ENCODE peak calls at places on chromosomes 7 and 10, in five cellular contexts. S, D, J, T and P are unnamed samples.

GRCh38 chr10:35794703-35795102 is 152.6 kb upstream of the FZD8 start:
- DNase-seq in S (peak; percentile 14), D (no peak), J (no peak), T (no peak), P (no peak)

GRCh38 chr7:28602282-28602681 is 190.0 kb downstream of the CREB5 start:
- DNase-seq in S (no peak), D (no peak), J (no peak), T (no peak), P (no peak)

GRCh38 chr10:126536148-126536547 is 134.3 kb downstream of the C10orf90 start:
- DNase-seq in S (peak; percentile 11), D (no peak), J (no peak), T (no peak), P (no peak)

GRCh38 chr10:17348111-17349008 is 106.0 kb downstream of the ST8SIA6 start:
- DNase-seq in S (peak; percentile 91), D (peak; percentile 96), J (peak; percentile 86), T (no peak), P (no peak)

GRCh38 chr7:85950418-85950817 is 693.3 kb upstream of the GRM3 start:
- DNase-seq in S (no peak), D (no peak), J (no peak), T (no peak), P (no peak)

GRCh38 chr7:157444011-157444842 is 107.4 kb downstream of the DNAJB6 start:
- DNase-seq in S (no peak), D (no peak), J (no peak), T (no peak), P (no peak)

GRCh38 chr7:47402941-47403340 is 179.0 kb downstream of the TNS3 start:
- DNase-seq in S (no peak), D (no peak), J (no peak), T (no peak), P (no peak)

GRCh38 chr10:49691588-49691987 is 12.1 kb downstream of the C10orf53 start:
- DNase-seq in S (no peak), D (no peak), J (no peak), T (no peak), P (no peak)

GRCh38 chr10:31659665-31660064 is 269.0 kb downstream of the ARHGAP12 start:
- DNase-seq in S (no peak), D (no peak), J (no peak), T (no peak), P (no peak)

GRCh38 chr7:16889305-16889704 is 7.5 kb upstream of the AGR3 start:
- DNase-seq in S (no peak), D (no peak), J (no peak), T (no peak), P (no peak)

GRCh38 chr7:101817930-101818698 is 688 bp downstream of the CUX1 start:
- DNase-seq in S (peak; percentile 81), D (no peak), J (no peak), T (no peak), P (no peak)

GRCh38 chr10:90857635-90858488 is at the start of gene HTR7:
- DNase-seq in S (peak; percentile 47), D (peak; percentile 59), J (peak; percentile 48), T (peak; percentile 82), P (peak; percentile 58)

GRCh38 chr7:98024075-98024474 is 34.1 kb upstream of the OCM2 start:
- DNase-seq in S (no peak), D (no peak), J (no peak), T (peak; percentile 43), P (no peak)

GRCh38 chr7:42359946-42360345 is 122.9 kb upstream of the GLI3 start:
- DNase-seq in S (no peak), D (no peak), J (no peak), T (no peak), P (no peak)

GRCh38 chr10:124632064-124632531 is 112.1 kb downstream of the FAM53B start:
- DNase-seq in S (peak; percentile 39), D (no peak), J (no peak), T (no peak), P (no peak)

GRCh38 chr7:158685727-158686126 is 18.9 kb downstream of the NCAPG2 start:
- DNase-seq in S (peak; percentile 48), D (no peak), J (no peak), T (no peak), P (no peak)

GRCh38 chr7:47474211-47474936 is 107.5 kb downstream of the TNS3 start:
- DNase-seq in S (no peak), D (no peak), J (no peak), T (no peak), P (no peak)

GRCh38 chr10:20185116-20185515 is 368.9 kb downstream of the PLXDC2 start:
- DNase-seq in S (peak; percentile 11), D (no peak), J (no peak), T (no peak), P (no peak)

GRCh38 chr7:156560075-156560474 is 80.5 kb upstream of the RNF32 start:
- DNase-seq in S (no peak), D (no peak), J (peak; percentile 23), T (no peak), P (no peak)

GRCh38 chr7:23967949-23968599 is 258.1 kb downstream of the STK31 start:
- DNase-seq in S (no peak), D (no peak), J (no peak), T (peak; percentile 19), P (no peak)

GRCh38 chr7:80255656-80256055 is 121.0 kb downstream of the GNAI1 start:
- DNase-seq in S (no peak), D (no peak), J (no peak), T (no peak), P (no peak)

GRCh38 chr10:127012769-127013152 is 107.5 kb downstream of the DOCK1 start:
- DNase-seq in S (no peak), D (peak; percentile 79), J (peak; percentile 74), T (no peak), P (no peak)

GRCh38 chr7:42440951-42441350 is 203.9 kb upstream of the GLI3 start:
- DNase-seq in S (no peak), D (no peak), J (no peak), T (no peak), P (no peak)

GRCh38 chr7:127755529-127755928 is 103.5 kb downstream of the SND1 start:
- DNase-seq in S (no peak), D (no peak), J (no peak), T (no peak), P (no peak)

GRCh38 chr10:88838766-88839165 is 12.9 kb downstream of the ANKRD22 start:
- DNase-seq in S (no peak), D (no peak), J (no peak), T (no peak), P (no peak)

GRCh38 chr7:2637505-2638223 is 5.9 kb downstream of the TTYH3 start:
- DNase-seq in S (no peak), D (no peak), J (no peak), T (peak; percentile 59), P (no peak)

GRCh38 chr10:85916999-85917573 is 449.5 kb downstream of the GRID1 start:
- DNase-seq in S (no peak), D (no peak), J (no peak), T (no peak), P (no peak)

DNA sequence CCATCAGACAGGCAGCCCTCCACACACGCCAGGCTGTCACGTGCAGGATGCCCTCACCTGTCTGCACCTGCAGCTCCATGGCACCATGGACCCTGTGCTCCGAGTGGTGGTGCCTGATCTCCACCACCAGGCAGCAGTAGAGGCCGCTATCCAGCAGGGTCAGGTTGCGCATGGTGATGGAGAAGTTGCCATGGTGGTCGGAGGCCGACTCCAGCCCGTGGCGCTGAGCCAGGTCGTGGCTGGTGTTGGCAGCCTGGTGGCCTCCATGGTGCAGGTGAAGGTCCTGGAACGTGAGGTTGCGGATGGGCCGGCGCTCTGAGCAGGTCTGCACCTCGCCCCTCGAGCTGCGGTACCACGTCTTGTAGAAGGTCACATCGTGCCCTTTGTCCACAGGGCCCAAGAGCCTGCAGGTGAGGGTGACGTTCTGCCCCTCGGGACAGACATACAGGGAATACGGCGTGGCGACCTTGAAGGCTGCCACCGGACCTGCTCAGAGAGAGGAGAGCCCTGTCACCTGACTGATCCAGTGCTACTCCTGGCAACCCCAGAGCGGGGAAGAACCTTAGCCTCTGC is 11.7 kb downstream of the VSIR start:
- DNase-seq in S (no peak), D (no peak), J (no peak), T (no peak), P (no peak)
- TF ChIP-seq CTCF in S (no peak), D (no peak), J (no peak), T (no peak), P (no peak)

GRCh38 chr7:50119815-50120637 is 27.0 kb upstream of the ZPBP start:
- DNase-seq in S (no peak), D (no peak), J (peak; percentile 19), T (peak; percentile 7), P (no peak)
- TF ChIP-seq CTCF in S (no peak), D (no peak), J (peak; percentile 54), T (peak; percentile 54), P (no peak)

DNA sequence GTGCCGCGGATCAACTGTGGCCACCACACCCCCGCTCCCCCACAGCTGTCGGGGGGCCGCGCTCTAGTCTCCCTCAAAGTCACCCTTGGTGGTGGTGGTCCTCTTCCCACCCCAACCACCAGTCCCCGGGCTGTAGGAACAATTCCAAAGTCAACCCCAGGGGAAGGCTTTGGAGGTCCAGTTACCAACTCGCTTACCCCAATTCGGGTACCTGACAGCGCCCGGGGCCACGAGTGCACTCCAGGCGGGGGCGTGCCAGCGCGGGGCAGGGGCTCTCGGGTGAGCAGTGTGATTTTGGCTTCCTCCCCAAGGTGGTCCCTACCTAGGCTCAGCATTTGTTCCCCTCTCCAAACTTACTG is 584 bp upstream of the ZMIZ1 start:
- DNase-seq in S (peak; percentile 17), D (no peak), J (peak; percentile 63), T (peak; percentile 65), P (no peak)
- TF ChIP-seq CTCF in S (no peak), D (no peak), J (peak; percentile 88), T (no peak), P (no peak)

DNA sequence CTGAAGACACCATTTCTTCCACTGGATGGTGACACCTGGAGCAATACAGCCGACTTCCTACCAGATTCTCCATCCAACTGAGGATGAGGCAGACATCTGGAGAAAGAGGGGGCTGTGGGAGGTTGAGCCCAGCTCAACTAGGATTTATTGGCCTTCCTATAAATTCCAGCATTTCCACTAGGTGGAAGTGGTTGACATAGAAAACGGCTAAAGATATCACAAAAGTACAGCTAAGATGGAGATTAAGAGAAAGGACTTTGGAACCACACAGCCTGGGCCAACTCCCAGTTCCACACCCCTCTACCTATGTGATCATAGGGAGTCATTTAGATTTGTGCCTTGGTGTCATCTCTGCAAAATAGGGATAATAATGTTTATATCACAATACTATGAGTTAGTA is 61.3 kb upstream of the CAV2 start:
- DNase-seq in S (no peak), D (no peak), J (peak; percentile 52), T (no peak), P (no peak)
- TF ChIP-seq CTCF in S (peak; percentile 5), D (peak; percentile 19), J (peak; percentile 56), T (no peak), P (no peak)